ENCODE peak calls at places on chromosomes 2 and 18, in six cellular contexts. V, K, U, N, S and M are unnamed samples.

GRCh38 chr2:55115795-55116597 is 65.7 kb upstream of the RTN4 start:
- DNase-seq in V (no peak), U (no peak), K (peak; percentile 90), S (no peak), N (no peak), M (no peak)

GRCh38 chr18:58862404-58862803 is 2.3 kb upstream of the ZNF532 start:
- DNase-seq in U (no peak), V (peak; percentile 67), N (no peak), K (no peak), S (no peak), M (no peak)

GRCh38 chr2:42733852-42734251 is 30.1 kb downstream of the OXER1 start:
- DNase-seq in K (no peak), S (no peak), U (no peak), N (no peak), V (no peak), M (no peak)

GRCh38 chr18:7367336-7367735 is 136.4 kb downstream of the LRRC30 start:
- DNase-seq in S (no peak), V (peak; percentile 72), U (no peak), K (no peak), N (no peak), M (no peak)

GRCh38 chr2:182952741-182953450 is 85.4 kb downstream of the NCKAP1 start:
- DNase-seq in U (no peak), K (peak; percentile 35), S (peak; percentile 2), V (no peak), N (peak; percentile 8), M (no peak)

GRCh38 chr18:59612461-59612860 is 84.8 kb downstream of the CCBE1 start:
- DNase-seq in K (peak; percentile 100), V (no peak), U (no peak), N (peak; percentile 94), S (peak; percentile 88), M (no peak)

GRCh38 chr2:2560374-2561015 is 229.4 kb upstream of the MYT1L start:
- DNase-seq in U (no peak), S (no peak), V (peak; percentile 18), K (no peak), N (no peak), M (no peak)

GRCh38 chr2:128289439-128289838 is 29.2 kb downstream of the HS6ST1 start:
- DNase-seq in S (no peak), U (peak; percentile 47), V (peak; percentile 69), N (no peak), K (no peak), M (no peak)

GRCh38 chr2:112137516-112138142 is 556 bp upstream of the FBLN7 start:
- DNase-seq in K (peak; percentile 17), N (peak; percentile 24), V (no peak), S (no peak), U (no peak), M (no peak)

GRCh38 chr18:55489742-55490055 is 98.3 kb downstream of the TCF4 start:
- DNase-seq in N (no peak), V (no peak), U (no peak), K (no peak), S (no peak), M (no peak)

GRCh38 chr18:8705280-8705940 is at the start of gene MTCL1:
- DNase-seq in U (peak; percentile 72), K (peak; percentile 31), N (no peak), V (peak; percentile 81), S (no peak), M (no peak)

GRCh38 chr2:48529676-48530032 is 300 bp upstream of the STON1 start:
- DNase-seq in U (no peak), S (no peak), V (no peak), K (no peak), N (no peak), M (peak; percentile 16)

DNA sequence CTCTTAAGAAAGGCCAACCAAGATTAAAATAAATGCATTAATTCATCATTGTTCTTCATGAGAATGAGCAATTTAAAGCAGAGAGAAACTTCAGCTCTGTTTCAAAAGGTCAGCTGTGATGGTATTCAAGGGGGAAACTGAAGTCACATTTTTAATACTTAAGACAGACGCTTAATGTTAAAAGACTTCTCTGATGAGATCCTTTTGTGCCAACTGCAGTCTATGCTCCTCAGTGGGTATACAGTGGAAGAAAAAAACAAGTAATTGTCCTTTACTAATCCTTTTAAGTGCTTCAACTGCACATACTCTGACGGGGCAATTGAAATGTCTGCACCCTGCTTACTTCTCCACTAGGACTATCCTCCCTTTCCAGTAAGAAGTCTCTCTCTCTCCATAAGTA is 309.7 kb downstream of the GULP1 start:
- DNase-seq in S (no peak), N (no peak), U (no peak), V (no peak), K (peak; percentile 16), M (no peak)
- TF ChIP-seq CTCF in S (no peak), N (no peak), U (no peak), V (peak; percentile 38), K (peak; percentile 17), M (no peak)

GRCh38 chr2:220533485-220533884 is 906.1 kb downstream of the SLC4A3 start:
- DNase-seq in S (no peak), N (no peak), V (peak; percentile 76), U (no peak), K (no peak), M (no peak)
- TF ChIP-seq CTCF in S (no peak), N (peak; percentile 38), V (peak; percentile 73), U (no peak), K (peak; percentile 36), M (no peak)

GRCh38 chr2:80971-81736 is 34.8 kb upstream of the FAM110C start:
- DNase-seq in K (no peak), S (no peak), U (no peak), N (no peak), V (no peak), M (no peak)
- TF ChIP-seq CTCF in K (no peak), S (no peak), U (no peak), N (no peak), V (peak; percentile 24), M (no peak)

DNA sequence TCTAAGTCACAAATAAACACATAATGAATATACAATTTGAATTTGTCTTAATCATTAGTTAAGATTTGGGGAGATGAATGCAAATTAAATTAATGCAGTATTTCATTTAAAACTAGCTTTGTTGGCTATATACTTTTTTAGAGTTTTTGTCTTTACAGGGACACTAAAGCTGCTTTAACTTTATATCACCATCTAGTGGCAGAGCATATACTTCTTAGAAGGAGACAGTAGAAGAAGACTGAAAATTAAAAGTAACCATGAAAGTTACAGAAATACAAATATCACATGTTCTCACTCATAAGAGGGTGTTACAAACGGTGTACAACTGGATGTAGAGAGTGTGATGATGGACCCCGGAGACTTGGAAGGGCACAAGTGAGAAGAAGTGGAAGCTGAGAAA is 268.3 kb upstream of the NETO1 start:
- DNase-seq in S (no peak), N (no peak), K (peak; percentile 2), V (no peak), U (no peak), M (no peak)
- TF ChIP-seq CTCF in S (peak; percentile 47), N (peak; percentile 33), K (no peak), V (peak; percentile 76), U (peak; percentile 9), M (no peak)

GRCh38 chr2:102233132-102233884 is 46.5 kb downstream of the IL1RL2 start:
- DNase-seq in U (no peak), S (no peak), K (no peak), N (no peak), V (peak; percentile 75), M (no peak)

GRCh38 chr2:102237176-102237575 is 50.4 kb downstream of the IL1RL2 start:
- DNase-seq in K (no peak), N (no peak), S (no peak), U (no peak), V (no peak), M (no peak)

GRCh38 chr2:102235042-102235473 is 48.2 kb downstream of the IL1RL2 start:
- DNase-seq in K (no peak), S (no peak), U (no peak), N (no peak), V (no peak), M (no peak)

GRCh38 chr2:102236132-102236531 is 49.3 kb downstream of the IL1RL2 start:
- DNase-seq in S (no peak), U (no peak), N (no peak), K (no peak), V (no peak), M (no peak)

GRCh38 chr2:102235491-102235890 is 48.7 kb downstream of the IL1RL2 start:
- DNase-seq in K (no peak), S (no peak), N (no peak), U (no peak), V (peak; percentile 74), M (no peak)
- TF ChIP-seq CTCF in K (peak; percentile 23), S (peak; percentile 27), N (peak; percentile 42), U (no peak), V (peak; percentile 79), M (no peak)

GRCh38 chr2:201257941-201258665 is 2.2 kb upstream of the CASP8 start:
- DNase-seq in S (peak; percentile 49), U (peak; percentile 67), K (peak; percentile 85), N (peak; percentile 34), V (peak; percentile 75), M (peak; percentile 68)
- TF ChIP-seq CTCF in S (no peak), U (no peak), K (no peak), N (peak; percentile 45), V (no peak), M (no peak)

DNA sequence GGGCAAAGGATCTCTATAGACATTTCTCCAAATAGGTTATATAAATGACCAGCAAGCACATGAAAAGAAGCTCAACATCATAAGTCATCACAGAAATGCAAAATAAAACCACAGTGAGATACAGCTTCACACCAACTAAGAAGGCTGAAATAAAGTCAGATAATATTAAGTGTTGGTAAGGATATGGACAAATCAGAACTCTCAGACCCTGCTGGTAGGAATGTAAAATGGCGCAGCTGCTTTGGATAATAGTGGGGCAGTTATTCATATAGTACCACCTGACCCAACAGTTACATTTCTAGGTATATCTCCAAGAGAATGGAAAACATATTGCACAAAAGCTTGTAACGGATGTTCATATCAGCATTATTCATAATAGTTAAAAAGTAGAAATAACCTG is 14.0 kb downstream of the EPB41L5 start:
- DNase-seq in N (no peak), U (no peak), V (no peak), S (no peak), K (no peak), M (no peak)
- TF ChIP-seq CTCF in N (no peak), U (no peak), V (peak; percentile 69), S (peak; percentile 4), K (peak; percentile 32), M (no peak)

GRCh38 chr2:240249423-240250149 is 109.1 kb upstream of the OTOS start:
- DNase-seq in S (no peak), N (no peak), K (no peak), U (peak; percentile 55), V (peak; percentile 52), M (no peak)
- TF ChIP-seq CTCF in S (no peak), N (no peak), K (no peak), U (no peak), V (no peak), M (no peak)